ENCODE peak calls at places on chromosome 16, in eight cellular contexts. F is Peyer's patch; Z is cardiac septum; I is islet precursor cell; U is NCI-H510A treated with DMSO at 0.1 percent for 48 hours; K is stimulated activated CD8-positive, alpha-beta memory T cell treated with anti-CD3 and anti-CD28 coated beads, Interleukin-2, amount 100 ng/mL, for 48 hours; Q is stimulated activated naive CD8-positive, alpha-beta T cell treated with anti-CD3 and anti-CD28 coated beads, Interleukin-15, Interleukin-2, amounts not matched to agents 100 U/mL and 50 U/mL, for 24 hours; R is T follicular helper cell. G is an unnamed sample.

GRCh38 chr16:81610144-81610842 is 165.7 kb downstream of the CMIP start:
- DNase-seq in F (peak; percentile 74), Z (peak; percentile 85), I (peak; percentile 93), U (no peak), K (no peak), Q (no peak), R (no peak), G (no peak)

GRCh38 chr16:1809281-1809801 is 15.8 kb upstream of the IGFALS start:
- DNase-seq in F (no peak), Z (no peak), I (no peak), U (no peak), K (no peak), Q (no peak), R (no peak), G (no peak)

GRCh38 chr16:75458029-75458428 is 6.5 kb downstream of the TMEM170A start:
- DNase-seq in F (no peak), Z (no peak), I (no peak), U (no peak), K (no peak), Q (no peak), R (no peak), G (no peak)

GRCh38 chr16:67719778-67720144 is 645 bp upstream of the GFOD2 start:
- DNase-seq in F (peak; percentile 56), Z (peak; percentile 74), I (peak; percentile 75), U (peak; percentile 10), K (no peak), Q (peak; percentile 28), R (no peak), G (no peak)

GRCh38 chr16:56780646-56781045 is 50.7 kb downstream of the NUP93 start:
- DNase-seq in F (no peak), Z (no peak), I (no peak), U (no peak), K (no peak), Q (no peak), R (no peak), G (no peak)

GRCh38 chr16:66834746-66835145 is 4.0 kb upstream of the NAE1 start:
- DNase-seq in F (no peak), Z (no peak), I (no peak), U (no peak), K (no peak), Q (no peak), R (no peak), G (no peak)

GRCh38 chr16:2973081-2973480 is 3.9 kb downstream of the PAQR4 start:
- DNase-seq in F (no peak), Z (no peak), I (no peak), U (no peak), K (no peak), Q (no peak), R (no peak), G (no peak)

GRCh38 chr16:81846105-81846504 is 67.0 kb downstream of the PLCG2 start:
- DNase-seq in F (no peak), Z (no peak), I (peak; percentile 65), U (no peak), K (no peak), Q (no peak), R (no peak), G (no peak)

GRCh38 chr16:11848842-11849241 is 2.5 kb downstream of the RSL1D1 start:
- DNase-seq in F (no peak), Z (no peak), I (no peak), U (no peak), K (no peak), Q (no peak), R (no peak), G (no peak)

GRCh38 chr16:11161974-11162373 is 94.0 kb downstream of the SOCS1 start:
- DNase-seq in F (no peak), Z (no peak), I (no peak), U (no peak), K (no peak), Q (no peak), R (no peak), G (no peak)

GRCh38 chr16:57536306-57537193 is at the start of gene CCDC102A:
- DNase-seq in F (no peak), Z (peak; percentile 75), I (peak; percentile 57), U (peak; percentile 48), K (peak; percentile 37), Q (peak; percentile 61), R (peak; percentile 18), G (no peak)

GRCh38 chr16:27335349-27336052 is 21.7 kb downstream of the IL4R start:
- DNase-seq in F (no peak), Z (no peak), I (no peak), U (no peak), K (no peak), Q (no peak), R (no peak), G (no peak)

GRCh38 chr16:55443855-55444254 is 35.1 kb upstream of the MMP2 start:
- DNase-seq in F (no peak), Z (no peak), I (no peak), U (no peak), K (no peak), Q (no peak), R (no peak), G (no peak)

GRCh38 chr16:55297062-55297909 is 26.7 kb upstream of the IRX6 start:
- DNase-seq in F (no peak), Z (no peak), I (no peak), U (peak; percentile 68), K (no peak), Q (no peak), R (no peak), G (no peak)

GRCh38 chr16:56657555-56658430 is at the start of gene MT1F:
- DNase-seq in F (peak; percentile 97), Z (peak; percentile 85), I (peak; percentile 89), U (peak; percentile 55), K (peak; percentile 58), Q (peak; percentile 73), R (peak; percentile 59), G (no peak)

GRCh38 chr16:89618114-89618999 is 4.9 kb downstream of the DPEP1 start:
- DNase-seq in F (no peak), Z (no peak), I (no peak), U (no peak), K (no peak), Q (no peak), R (no peak), G (no peak)

G was measured in GM12892.